ENCODE peak calls at places on chromosome 14, in ten cellular contexts. I, K, W, G, Q, D, R, L, X and B are unnamed samples.

GRCh38 chr14:29321646-29322045 is 555.1 kb downstream of the FOXG1 start:
- DNase-seq in I (no peak), K (peak; percentile 82), W (no peak), G (peak; percentile 15), Q (no peak), D (no peak), R (no peak), L (peak; percentile 5), X (no peak), B (no peak)

GRCh38 chr14:34029921-34030334 is 79.1 kb upstream of the EGLN3 start:
- DNase-seq in I (peak; percentile 67), K (peak; percentile 12), W (no peak), G (peak; percentile 53), Q (no peak), D (no peak), R (peak; percentile 65), L (no peak), X (no peak), B (peak; percentile 47)

GRCh38 chr14:77204457-77204796 is 22.8 kb downstream of the TMEM63C start:
- DNase-seq in I (no peak), K (no peak), W (no peak), G (no peak), Q (no peak), D (no peak), R (no peak), L (no peak), X (no peak), B (no peak)

GRCh38 chr14:66974397-66975025 is 214.7 kb upstream of the GARIN2 start:
- DNase-seq in I (no peak), K (peak; percentile 86), W (no peak), G (no peak), Q (no peak), D (no peak), R (no peak), L (peak; percentile 91), X (no peak), B (no peak)

GRCh38 chr14:55151601-55152000 is 22.5 kb downstream of the LGALS3 start:
- DNase-seq in I (no peak), K (peak; percentile 61), W (no peak), G (no peak), Q (no peak), D (no peak), R (no peak), L (no peak), X (no peak), B (no peak)

GRCh38 chr14:100687386-100687785 is 39.3 kb upstream of the DLK1 start:
- DNase-seq in I (no peak), K (no peak), W (no peak), G (no peak), Q (no peak), D (no peak), R (no peak), L (no peak), X (no peak), B (no peak)

GRCh38 chr14:76696361-76696760 is 64.9 kb upstream of the VASH1 start:
- DNase-seq in I (peak; percentile 8), K (no peak), W (no peak), G (peak; percentile 42), Q (no peak), D (no peak), R (no peak), L (no peak), X (no peak), B (no peak)

GRCh38 chr14:44988694-44989093 is 26.7 kb downstream of the TOGARAM1 start:
- DNase-seq in I (no peak), K (no peak), W (no peak), G (peak; percentile 72), Q (no peak), D (no peak), R (no peak), L (no peak), X (no peak), B (no peak)

GRCh38 chr14:29853272-29853671 is 74.4 kb downstream of the PRKD1 start:
- DNase-seq in I (no peak), K (peak; percentile 46), W (no peak), G (no peak), Q (no peak), D (no peak), R (no peak), L (no peak), X (no peak), B (no peak)

GRCh38 chr14:55802986-55803431 is 223.0 kb downstream of the KTN1 start:
- DNase-seq in I (no peak), K (peak; percentile 68), W (no peak), G (no peak), Q (no peak), D (no peak), R (no peak), L (peak; percentile 27), X (no peak), B (no peak)

GRCh38 chr14:35369701-35370191 is 34.8 kb downstream of the NFKBIA start:
- DNase-seq in I (no peak), K (peak; percentile 43), W (no peak), G (no peak), Q (no peak), D (no peak), R (peak; percentile 37), L (no peak), X (no peak), B (no peak)

GRCh38 chr14:58846682-58847465 is 209.1 kb downstream of the DACT1 start:
- DNase-seq in I (no peak), K (no peak), W (no peak), G (no peak), Q (no peak), D (no peak), R (no peak), L (no peak), X (no peak), B (no peak)

GRCh38 chr14:84937449-84937848 is 592.5 kb upstream of the FLRT2 start:
- DNase-seq in I (peak; percentile 16), K (peak; percentile 1), W (no peak), G (peak; percentile 5), Q (no peak), D (no peak), R (peak; percentile 43), L (no peak), X (no peak), B (no peak)

GRCh38 chr14:73567951-73568885 is 795 bp upstream of the ACOT2 start:
- DNase-seq in I (no peak), K (peak; percentile 52), W (no peak), G (no peak), Q (no peak), D (no peak), R (no peak), L (no peak), X (no peak), B (no peak)

GRCh38 chr14:69615471-69616407 is 4.3 kb downstream of the SUSD6 start:
- DNase-seq in I (peak; percentile 79), K (peak; percentile 84), W (no peak), G (no peak), Q (peak; percentile 77), D (peak; percentile 12), R (no peak), L (no peak), X (no peak), B (peak; percentile 49)

GRCh38 chr14:89544636-89545301 is 127.7 kb upstream of the FOXN3 start:
- DNase-seq in I (no peak), K (peak; percentile 80), W (no peak), G (no peak), Q (no peak), D (no peak), R (no peak), L (no peak), X (no peak), B (no peak)